ENCODE peak calls at places on chromosomes 6 and 20, in five cellular contexts. K is brain microvascular endothelial cell, T is dorsolateral prefrontal cortex, V is stomach, F is tibial artery. S is an unnamed sample.

GRCh38 chr20:53869466-53870258 is 200.7 kb downstream of the BCAS1 start:
- DNase-seq in K (peak; percentile 71), T (no peak), V (peak; percentile 79), F (peak; percentile 60), S (peak; percentile 77)

GRCh38 chr6:152557502-152557901 is 79.7 kb downstream of the SYNE1 start:
- DNase-seq in K (no peak), T (no peak), V (no peak), F (no peak), S (no peak)

GRCh38 chr6:159941286-159942113 is 27.4 kb upstream of the IGF2R start:
- DNase-seq in K (peak; percentile 68), T (no peak), V (no peak), F (no peak), S (peak; percentile 56)

GRCh38 chr6:17405944-17406245 is 12.5 kb downstream of the CAP2 start:
- DNase-seq in K (no peak), T (no peak), V (no peak), F (no peak), S (no peak)

GRCh38 chr6:81773887-81774286 is 21.4 kb upstream of the TENT5A start:
- DNase-seq in K (no peak), T (no peak), V (no peak), F (no peak), S (no peak)

GRCh38 chr6:75762063-75762462 is 13.0 kb downstream of the MYO6 start:
- DNase-seq in K (no peak), T (no peak), V (no peak), F (no peak), S (no peak)

GRCh38 chr6:98498891-98499290 is 335.5 kb upstream of the POU3F2 start:
- DNase-seq in K (no peak), T (peak; percentile 14), V (no peak), F (no peak), S (no peak)

GRCh38 chr6:14806101-14806500 is 439.8 kb upstream of the JARID2 start:
- DNase-seq in K (no peak), T (no peak), V (no peak), F (no peak), S (no peak)

GRCh38 chr6:42154461-42155209 is 12.2 kb upstream of the C6orf132 start:
- DNase-seq in K (no peak), T (no peak), V (no peak), F (no peak), S (no peak)

GRCh38 chr20:5529331-5530142 is 212.8 kb upstream of the PROKR2 start:
- DNase-seq in K (peak; percentile 69), T (peak; percentile 87), V (peak; percentile 89), F (peak; percentile 84), S (peak; percentile 63)

GRCh38 chr6:148166339-148166949 is 176.2 kb upstream of the SASH1 start:
- DNase-seq in K (peak; percentile 54), T (no peak), V (no peak), F (no peak), S (peak; percentile 75)

GRCh38 chr6:115706324-115706723 is 354.4 kb downstream of the FRK start:
- DNase-seq in K (no peak), T (no peak), V (no peak), F (no peak), S (no peak)

GRCh38 chr6:74690365-74690764 is 515.5 kb downstream of the COL12A1 start:
- DNase-seq in K (no peak), T (no peak), V (no peak), F (no peak), S (no peak)

GRCh38 chr6:20572940-20573339 is 38.7 kb downstream of the CDKAL1 start:
- DNase-seq in K (peak; percentile 17), T (no peak), V (no peak), F (no peak), S (peak; percentile 53)

GRCh38 chr6:163253556-163254213 is 160.8 kb upstream of the QKI start:
- DNase-seq in K (no peak), T (no peak), V (no peak), F (no peak), S (no peak)

GRCh38 chr6:149716584-149716983 is 1.3 kb downstream of the LATS1 start:
- DNase-seq in K (no peak), T (no peak), V (no peak), F (no peak), S (no peak)

GRCh38 chr6:158766621-158767435 is 52.3 kb downstream of the EZR start:
- DNase-seq in K (no peak), T (no peak), V (no peak), F (no peak), S (no peak)

GRCh38 chr6:35905841-35906498 is 14.9 kb downstream of the SRPK1 start:
- DNase-seq in K (no peak), T (no peak), V (no peak), F (no peak), S (no peak)

GRCh38 chr6:21164768-21165326 is 428.7 kb upstream of the SOX4 start:
- DNase-seq in K (peak; percentile 24), T (no peak), V (no peak), F (no peak), S (peak; percentile 2)

GRCh38 chr6:44594471-44594870 is 207.0 kb downstream of the CDC5L start:
- DNase-seq in K (no peak), T (no peak), V (no peak), F (no peak), S (no peak)

GRCh38 chr6:42251911-42252637 is 34.4 kb upstream of the MRPS10 start:
- DNase-seq in K (peak; percentile 9), T (peak; percentile 40), V (peak; percentile 56), F (no peak), S (peak; percentile 56)

GRCh38 chr6:144294016-144294415 is 8.9 kb downstream of the UTRN start:
- DNase-seq in K (no peak), T (no peak), V (no peak), F (no peak), S (peak; percentile 83)

GRCh38 chr6:41695825-41696224 is 39.6 kb downstream of the TFEB start:
- DNase-seq in K (no peak), T (no peak), V (no peak), F (no peak), S (no peak)

GRCh38 chr6:123745877-123746276 is 57.8 kb upstream of the NKAIN2 start:
- DNase-seq in K (peak; percentile 56), T (peak; percentile 30), V (no peak), F (no peak), S (no peak)

GRCh38 chr6:129317931-129318820 is 391.8 kb downstream of the ARHGAP18 start:
- DNase-seq in K (peak; percentile 9), T (no peak), V (no peak), F (no peak), S (peak; percentile 48)

GRCh38 chr6:24752917-24753486 is 21.7 kb upstream of the GMNN start:
- DNase-seq in K (no peak), T (no peak), V (no peak), F (no peak), S (peak; percentile 41)

GRCh38 chr6:6749791-6750434 is 161.4 kb downstream of the LY86 start:
- DNase-seq in K (peak; percentile 86), T (peak; percentile 58), V (peak; percentile 36), F (peak; percentile 65), S (peak; percentile 85)
- TF ChIP-seq CTCF in K (peak; percentile 12), T (no peak), V (no peak), F (no peak), S (no peak)

GRCh38 chr6:157555795-157556645 is 175.0 kb downstream of the ZDHHC14 start:
- DNase-seq in K (no peak), T (no peak), V (no peak), F (no peak), S (no peak)
- H3K4me3 ChIP-seq in K (no peak overlapping the region), T (no peak overlapping the region), V (no peak overlapping the region), F (no peak overlapping the region), S (no peak overlapping the region)

GRCh38 chr6:50333696-50334095 is 284.0 kb upstream of the DEFB112 start:
- DNase-seq in K (no peak), T (no peak), V (no peak), F (no peak), S (no peak)

GRCh38 chr6:50330963-50331362 is 281.2 kb upstream of the DEFB112 start:
- DNase-seq in K (no peak), T (peak; percentile 11), V (no peak), F (no peak), S (no peak)

GRCh38 chr6:50330347-50330746 is 280.6 kb upstream of the DEFB112 start:
- DNase-seq in K (no peak), T (no peak), V (no peak), F (no peak), S (no peak)
- TF ChIP-seq CTCF in K (no peak), T (no peak), V (no peak), F (no peak), S (no peak)

DNA sequence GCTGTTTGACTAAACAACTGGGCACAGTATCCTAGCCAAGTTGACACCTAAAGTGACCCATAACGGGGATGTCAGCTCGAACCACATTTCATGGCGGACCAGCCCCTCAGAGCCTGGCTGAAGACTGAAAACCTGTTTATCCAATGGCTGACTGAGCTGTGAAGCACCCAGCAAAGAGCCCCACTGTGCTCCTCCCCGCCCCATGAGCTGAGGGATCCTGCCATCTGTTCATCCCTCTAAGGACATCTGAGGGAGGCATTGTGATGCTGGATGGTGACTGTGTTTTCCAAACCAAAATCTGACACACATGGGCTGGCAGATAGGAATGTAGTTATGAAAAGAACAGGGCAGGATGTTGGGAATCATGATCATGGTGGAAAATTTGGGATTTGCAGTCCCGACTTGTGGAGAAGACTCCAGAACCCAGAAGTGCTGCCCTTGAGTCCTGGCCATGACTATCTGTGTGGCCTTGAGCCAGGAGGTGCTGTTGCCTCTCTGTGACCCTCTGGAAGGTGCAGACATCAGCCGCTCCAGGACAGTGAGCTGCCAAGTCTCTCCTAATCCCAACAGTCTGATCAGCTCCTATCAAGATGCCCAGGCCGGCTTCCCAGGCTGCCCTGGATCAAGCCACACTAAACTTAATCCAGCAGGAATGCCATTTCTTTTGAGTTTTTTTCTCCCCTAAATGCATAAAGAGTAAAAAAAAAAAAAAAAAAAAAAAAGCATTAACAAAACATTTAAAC is 5.7 kb downstream of the EDN3 start:
- DNase-seq in K (no peak), T (peak; percentile 26), V (no peak), F (no peak), S (no peak)
- H3K4me3 ChIP-seq in K (no peak overlapping the region), T (no peak overlapping the region), V (no peak overlapping the region), F (no peak overlapping the region), S (no peak overlapping the region)